ENCODE peak calls at places on chromosomes 12 and 14, in eight cellular contexts. O, X, Q, E, Y, G, F and S are unnamed samples.

GRCh38 chr14:96940009-96940408 is 142.8 kb downstream of the VRK1 start:
- DNase-seq in X (no peak), F (no peak), E (no peak), G (no peak), Q (no peak), O (no peak), Y (no peak), S (no peak)

GRCh38 chr14:44657688-44658388 is 150.8 kb upstream of the FSCB start:
- DNase-seq in O (peak), X (no peak), Y (no peak), E (no peak), F (no peak), G (no peak), Q (no peak), S (no peak)

GRCh38 chr14:59484611-59485174 is 376 bp downstream of the JKAMP start:
- DNase-seq in X (no peak), G (no peak), Q (no peak), O (peak), E (no peak), Y (no peak), F (no peak), S (no peak)

GRCh38 chr14:55136241-55136640 is 7.2 kb downstream of the LGALS3 start:
- DNase-seq in O (peak), G (no peak), Q (no peak), Y (no peak), X (no peak), E (no peak), F (no peak), S (no peak)

GRCh38 chr14:28629328-28630004 is 137.1 kb upstream of the FOXG1 start:
- DNase-seq in O (no peak), E (no peak), G (no peak), Q (no peak), F (no peak), Y (no peak), X (no peak), S (no peak)

GRCh38 chr14:53161758-53162512 is 8.8 kb upstream of the DDHD1 start:
- DNase-seq in Y (no peak), E (no peak), X (no peak), G (no peak), Q (no peak), F (no peak), O (no peak), S (no peak)

GRCh38 chr12:115661103-115661502 is 616.4 kb downstream of the MED13L start:
- DNase-seq in G (no peak), Y (no peak), O (no peak), X (peak), Q (peak), E (peak), F (no peak), S (no peak)

GRCh38 chr14:52018970-52019369 is 29.6 kb downstream of the RTRAF start:
- DNase-seq in X (no peak), F (no peak), E (no peak), G (no peak), Y (no peak), Q (no peak), O (no peak), S (no peak)

GRCh38 chr12:104426926-104427546 is 29.7 kb upstream of the CHST11 start:
- DNase-seq in X (no peak), E (no peak), F (no peak), Y (no peak), O (peak), Q (no peak), G (no peak), S (no peak)

GRCh38 chr12:108594-108993 is 42.0 kb downstream of the IQSEC3 start:
- DNase-seq in O (no peak), X (peak), E (peak), Y (peak), F (no peak), G (no peak), Q (peak), S (no peak)

GRCh38 chr12:22282283-22282682 is 52.2 kb downstream of the ST8SIA1 start:
- DNase-seq in O (peak), Q (no peak), F (no peak), E (no peak), G (no peak), X (no peak), Y (no peak), S (peak)

GRCh38 chr12:75086086-75087038 is 123.3 kb downstream of the KCNC2 start:
- DNase-seq in X (peak), Y (no peak), O (peak), G (no peak), E (no peak), Q (no peak), F (no peak), S (no peak)

GRCh38 chr12:25419595-25419994 is 133.5 kb downstream of the LMNTD1 start:
- DNase-seq in F (no peak), O (no peak), X (no peak), Q (no peak), Y (no peak), G (no peak), E (no peak), S (no peak)

GRCh38 chr14:61421212-61421923 is 100.0 kb downstream of the PRKCH start:
- DNase-seq in Y (no peak), F (no peak), G (no peak), O (no peak), Q (no peak), E (no peak), X (no peak), S (no peak)

GRCh38 chr12:16347391-16348298 is at the start of gene MGST1:
- DNase-seq in X (peak), O (peak), F (peak), Q (peak), Y (peak), G (peak), E (peak), S (peak)

GRCh38 chr12:124389537-124390441 is 94.9 kb downstream of the RFLNA start:
- DNase-seq in Q (no peak), G (no peak), F (no peak), X (no peak), Y (peak), E (no peak), O (no peak), S (no peak)

GRCh38 chr12:18217981-18218380 is 43.3 kb upstream of the PIK3C2G start:
- DNase-seq in X (no peak), O (peak), E (no peak), Y (no peak), G (no peak), F (no peak), Q (no peak), S (no peak)
- TF ChIP-seq POLR2A in X (no peak), O (no peak), E (no peak), Y (no peak), G (no peak), F (no peak), Q (no peak), S (no peak)

GRCh38 chr12:121467638-121468403 is 67.9 kb downstream of the RNF34 start:
- DNase-seq in E (no peak), Q (peak), F (no peak), X (peak), G (no peak), O (no peak), Y (peak), S (peak)
- TF ChIP-seq POLR2A in E (no peak), Q (no peak), F (no peak), X (no peak), G (no peak), O (no peak), Y (no peak), S (peak)

GRCh38 chr14:73613046-73613383 is 698 bp downstream of the ACOT6 start:
- DNase-seq in E (no peak), F (no peak), G (no peak), Y (no peak), X (no peak), Q (no peak), O (no peak), S (no peak)

GRCh38 chr14:73616831-73617230 is 4.5 kb downstream of the ACOT6 start:
- DNase-seq in Q (no peak), F (no peak), Y (no peak), O (no peak), G (no peak), X (no peak), E (no peak), S (no peak)

GRCh38 chr14:73610692-73611091 is 1.6 kb upstream of the ACOT6 start:
- DNase-seq in Q (no peak), X (no peak), O (peak), Y (no peak), E (no peak), G (no peak), F (no peak), S (peak)

GRCh38 chr14:73613419-73613963 is 1.2 kb downstream of the ACOT6 start:
- DNase-seq in O (no peak), Q (no peak), X (no peak), G (no peak), F (no peak), Y (no peak), E (no peak), S (no peak)

GRCh38 chr14:73612339-73613045 is at the start of gene ACOT6:
- DNase-seq in Q (peak), O (peak), G (peak), Y (peak), F (peak), X (peak), E (peak), S (peak)
- TF ChIP-seq POLR2A in Q (no peak), O (no peak), G (no peak), Y (peak), F (no peak), X (peak), E (no peak), S (no peak)

GRCh38 chr12:57743769-57744168 is 1.1 kb upstream of the TSPAN31 start:
- DNase-seq in O (no peak), F (no peak), G (no peak), Q (no peak), X (no peak), E (no peak), Y (no peak), S (no peak)

GRCh38 chr12:57744777-57745484 is at the start of gene TSPAN31:
- DNase-seq in Y (peak), F (peak), O (peak), Q (peak), G (peak), E (peak), X (peak), S (peak)

GRCh38 chr12:57746025-57746424 is 1.2 kb downstream of the TSPAN31 start:
- DNase-seq in Q (no peak), F (no peak), X (no peak), E (no peak), O (no peak), Y (no peak), G (no peak), S (no peak)

GRCh38 chr12:57744194-57744776 is 554 bp upstream of the TSPAN31 start:
- DNase-seq in E (peak), Q (peak), O (peak), Y (peak), G (peak), X (peak), F (peak), S (no peak)

DNA sequence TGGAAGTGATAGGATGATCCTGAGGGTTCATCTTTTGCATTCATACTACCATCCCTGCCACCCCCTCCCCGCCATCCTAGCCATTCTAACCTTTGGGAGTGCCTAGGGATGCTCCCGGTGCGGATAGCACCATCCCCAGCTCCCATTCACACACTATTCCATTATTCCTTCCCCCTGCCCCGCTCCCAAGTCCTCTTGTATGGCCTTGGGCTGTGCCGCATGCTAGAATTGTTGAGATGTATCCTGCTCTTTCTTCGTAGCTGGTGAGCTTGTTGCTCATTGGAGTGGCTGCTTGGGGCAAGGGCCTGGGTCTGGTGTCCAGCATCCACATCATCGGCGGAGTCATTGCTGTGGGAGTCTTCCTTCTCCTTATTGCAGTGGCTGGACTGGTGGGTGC is 644 bp downstream of the TSPAN31 start:
- DNase-seq in G (no peak), Q (no peak), O (peak), F (no peak), X (no peak), Y (no peak), E (no peak), S (no peak)
- TF ChIP-seq POLR2A in G (no peak), Q (no peak), O (no peak), F (no peak), X (no peak), Y (no peak), E (no peak), S (no peak)

DNA sequence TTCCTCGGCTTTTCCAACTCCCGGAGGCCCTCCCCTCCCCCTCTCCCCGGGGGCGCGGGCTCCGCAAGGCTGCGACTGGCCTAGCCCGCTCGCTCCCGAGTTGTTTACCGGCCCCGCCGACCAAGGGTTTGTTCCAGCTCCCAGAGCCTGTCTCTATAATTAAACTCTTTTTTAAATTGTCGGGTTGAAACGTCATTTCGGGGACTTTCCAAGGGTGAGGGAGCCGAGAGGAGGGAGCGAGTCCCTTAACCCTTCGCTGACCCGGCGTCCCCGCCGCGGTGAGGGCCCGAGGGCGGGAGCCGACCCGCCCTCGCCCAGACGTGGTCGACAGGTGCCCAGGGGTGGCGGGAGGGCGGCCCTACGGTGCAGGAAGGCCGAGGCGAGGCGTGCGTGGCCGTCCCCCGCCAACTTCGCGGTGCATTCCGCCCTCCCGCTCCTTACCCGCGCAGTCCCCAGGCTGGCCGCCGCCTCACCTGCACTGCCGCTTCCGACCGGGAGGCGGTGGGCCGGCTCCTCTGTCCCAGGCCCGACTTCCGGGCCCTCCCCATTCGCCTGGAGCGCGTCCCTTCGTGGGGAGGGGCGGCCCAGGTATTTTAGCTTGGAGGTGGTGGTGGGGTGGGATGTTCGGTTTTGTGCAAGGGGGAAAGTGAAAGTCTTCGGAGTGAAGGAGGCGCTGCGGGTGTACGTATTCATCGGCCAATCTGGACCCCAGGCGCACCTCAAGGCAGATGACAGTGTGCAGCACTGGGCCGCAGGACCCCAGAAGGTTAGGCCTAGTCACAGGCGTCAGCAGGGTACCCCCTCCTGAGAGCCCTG is 2.9 kb upstream of the ZFP36L1 start:
- DNase-seq in Q (peak), F (no peak), E (peak), Y (peak), X (peak), G (peak), O (peak), S (peak)
- TF ChIP-seq POLR2A in Q (peak), F (no peak), E (peak), Y (peak), X (peak), G (peak), O (peak), S (peak)

GRCh38 chr12:95859344-95859816 is 628 bp downstream of the SNRPF start:
- DNase-seq in Q (no peak), Y (no peak), E (no peak), O (peak), F (no peak), X (no peak), G (no peak), S (no peak)

GRCh38 chr12:95857799-95858198 is 953 bp upstream of the SNRPF start:
- DNase-seq in Y (no peak), E (no peak), X (no peak), Q (no peak), O (no peak), G (no peak), F (no peak), S (no peak)

GRCh38 chr12:95859947-95860850 is 1.4 kb downstream of the SNRPF start:
- DNase-seq in Q (no peak), X (no peak), O (no peak), G (no peak), F (no peak), Y (no peak), E (no peak), S (no peak)

GRCh38 chr12:95857151-95857550 is 1.6 kb upstream of the SNRPF start:
- DNase-seq in X (no peak), Y (no peak), O (no peak), F (no peak), Q (no peak), G (no peak), E (no peak), S (no peak)

GRCh38 chr12:95858451-95859343 is at the start of gene SNRPF:
- DNase-seq in G (peak), O (peak), F (peak), X (peak), Q (peak), Y (peak), E (peak), S (peak)
- TF ChIP-seq POLR2A in G (no peak), O (peak), F (peak), X (no peak), Q (peak), Y (peak), E (no peak), S (peak)